ENCODE peak calls at places on chromosome 16, in ten cellular contexts. I is adrenal gland; C is right lobe of liver; L is epithelial cell of proximal tubule; Q is CD4-positive, alpha-beta T cell; V is type B pancreatic cell; B is mucosa of descending colon; G is HepG2; S is HFF-Myc; D is AG04449. R is an unnamed sample.

GRCh38 chr16:31200821-31201510 is 1.6 kb downstream of the PYCARD start:
- DNase-seq in S (peak), I (no peak), B (peak), Q (no peak), L (no peak), C (no peak), G (no peak), D (no peak), V (no peak), R (no peak)

GRCh38 chr16:82835487-82836160 is 208.9 kb downstream of the CDH13 start:
- DNase-seq in Q (no peak), D (no peak), L (no peak), S (no peak), B (no peak), G (no peak), V (no peak), C (no peak), I (no peak), R (no peak)

GRCh38 chr16:852451-853185 is 52.1 kb upstream of the GNG13 start:
- DNase-seq in G (no peak), V (no peak), C (no peak), I (no peak), D (no peak), L (no peak), S (no peak), B (no peak), Q (no peak), R (no peak)

GRCh38 chr16:58652741-58653140 is 23.1 kb upstream of the CNOT1 start:
- DNase-seq in I (peak), V (no peak), G (peak), C (no peak), S (no peak), L (no peak), Q (no peak), B (no peak), D (no peak), R (no peak)

GRCh38 chr16:66476328-66477027 is 49.4 kb downstream of the BEAN1 start:
- DNase-seq in G (no peak), B (peak), L (no peak), C (peak), I (no peak), V (peak), Q (peak), D (no peak), S (no peak), R (no peak)

GRCh38 chr16:361872-362701 is 8.3 kb downstream of the MRPL28 start:
- DNase-seq in D (no peak), V (no peak), S (peak), G (peak), L (no peak), B (peak), Q (peak), I (peak), C (peak), R (peak)

GRCh38 chr16:8928467-8928957 is 35.2 kb downstream of the USP7 start:
- DNase-seq in I (no peak), D (no peak), Q (no peak), C (no peak), B (no peak), V (no peak), G (no peak), L (no peak), S (no peak), R (no peak)

GRCh38 chr16:49352923-49353322 is 20.7 kb upstream of the C16orf78 start:
- DNase-seq in Q (no peak), L (no peak), G (peak), S (no peak), V (no peak), D (no peak), C (no peak), B (no peak), I (no peak), R (no peak)

GRCh38 chr16:28098959-28099945 is 35.7 kb upstream of the GSG1L start:
- DNase-seq in C (no peak), B (no peak), S (no peak), L (no peak), G (no peak), D (no peak), I (no peak), V (no peak), Q (no peak), R (no peak)

GRCh38 chr16:9495824-9496223 is 404.4 kb downstream of the HAPSTR1 start:
- DNase-seq in I (no peak), C (no peak), D (no peak), L (no peak), V (no peak), G (no peak), S (no peak), B (no peak), Q (no peak), R (no peak)

GRCh38 chr16:49497466-49497865 is 123.9 kb downstream of the C16orf78 start:
- DNase-seq in Q (no peak), C (no peak), D (no peak), V (no peak), G (no peak), S (no peak), I (no peak), B (no peak), L (no peak), R (no peak)

GRCh38 chr16:47230296-47230695 is 86.6 kb upstream of the NETO2 start:
- DNase-seq in G (no peak), I (no peak), S (no peak), D (no peak), L (no peak), Q (no peak), B (no peak), V (no peak), C (no peak), R (no peak)

GRCh38 chr16:23847938-23848337 is 12.2 kb downstream of the PRKCB start:
- DNase-seq in L (no peak), I (no peak), C (no peak), Q (peak), S (no peak), D (no peak), G (no peak), B (no peak), V (no peak), R (no peak)

GRCh38 chr16:8583199-8583598 is 7.1 kb downstream of the TMEM114 start:
- DNase-seq in G (no peak), S (no peak), D (no peak), I (no peak), L (no peak), V (no peak), B (no peak), C (no peak), Q (no peak), R (no peak)

GRCh38 chr16:81651758-81652718 is 127.1 kb upstream of the PLCG2 start:
- DNase-seq in I (no peak), Q (no peak), G (no peak), C (no peak), L (no peak), D (no peak), S (no peak), V (no peak), B (no peak), R (no peak)

GRCh38 chr16:86504315-86505184 is 5.8 kb upstream of the FOXF1 start:
- DNase-seq in D (no peak), L (no peak), V (no peak), G (no peak), B (no peak), C (no peak), S (no peak), Q (no peak), I (no peak), R (no peak)

GRCh38 chr16:25395528-25395927 is 137.9 kb upstream of the ZKSCAN2 start:
- DNase-seq in C (no peak), L (no peak), S (no peak), D (no peak), G (no peak), I (no peak), B (no peak), V (no peak), Q (no peak), R (no peak)

GRCh38 chr16:181668-182021 is 1.4 kb downstream of the HBQ1 start:
- DNase-seq in G (no peak), D (no peak), C (no peak), L (no peak), B (no peak), Q (no peak), V (no peak), S (no peak), I (no peak), R (no peak)

GRCh38 chr16:48547530-48547929 is 62.5 kb downstream of the N4BP1 start:
- DNase-seq in L (no peak), S (no peak), G (no peak), D (no peak), B (no peak), C (no peak), I (no peak), V (no peak), Q (no peak), R (no peak)

GRCh38 chr16:28990375-28991040 is 5.7 kb downstream of the LAT start:
- DNase-seq in C (no peak), D (no peak), I (no peak), V (no peak), S (no peak), Q (no peak), G (no peak), L (no peak), B (no peak), R (no peak)

GRCh38 chr16:75087040-75087979 is 29.3 kb downstream of the LDHD start:
- DNase-seq in D (no peak), I (no peak), V (no peak), Q (no peak), L (no peak), G (peak), S (peak), B (peak), C (no peak), R (no peak)

GRCh38 chr16:85800321-85800669 is 800 bp downstream of the COX4I1 start:
- DNase-seq in D (no peak), L (no peak), C (no peak), B (no peak), Q (no peak), V (no peak), G (peak), I (no peak), S (no peak), R (no peak)

GRCh38 chr16:57675752-57676623 is 7.9 kb downstream of the ADGRG3 start:
- DNase-seq in L (no peak), D (no peak), V (no peak), C (no peak), I (no peak), G (no peak), S (no peak), Q (no peak), B (no peak), R (no peak)

GRCh38 chr16:29815032-29815721 is 775 bp upstream of the PAGR1 start:
- DNase-seq in Q (no peak), I (peak), C (no peak), L (no peak), B (peak), S (no peak), V (no peak), G (no peak), D (no peak), R (no peak)

GRCh38 chr16:68985855-68986254 is 119.6 kb upstream of the HAS3 start:
- DNase-seq in C (no peak), D (no peak), S (no peak), B (no peak), V (no peak), L (no peak), I (no peak), G (no peak), Q (no peak), R (no peak)

GRCh38 chr16:3188925-3189825 is 1.2 kb downstream of the OR1F1 start:
- DNase-seq in C (no peak), V (no peak), Q (no peak), D (no peak), B (no peak), S (no peak), L (no peak), I (no peak), G (peak), R (no peak)

GRCh38 chr16:4511441-4512082 is 27.0 kb downstream of the CDIP1 start:
- DNase-seq in V (peak), B (peak), I (peak), L (no peak), G (peak), C (no peak), D (no peak), Q (no peak), S (no peak), R (no peak)

GRCh38 chr16:23174622-23175021 is 7.9 kb upstream of the SCNN1G start:
- DNase-seq in D (no peak), Q (no peak), I (no peak), S (no peak), C (no peak), G (no peak), L (no peak), B (no peak), V (no peak), R (no peak)

GRCh38 chr16:78098087-78098486 is 1.4 kb upstream of the WWOX start:
- DNase-seq in G (no peak), I (no peak), Q (no peak), L (no peak), B (no peak), V (no peak), S (no peak), C (no peak), D (no peak), R (no peak)

GRCh38 chr16:86653289-86654006 is 75.1 kb downstream of the FOXL1 start:
- DNase-seq in C (no peak), I (no peak), S (no peak), Q (no peak), D (no peak), V (no peak), G (no peak), L (no peak), B (no peak), R (no peak)

GRCh38 chr16:9437115-9437514 is 345.7 kb downstream of the HAPSTR1 start:
- DNase-seq in S (no peak), Q (no peak), G (peak), B (no peak), D (no peak), I (no peak), L (no peak), V (no peak), C (no peak), R (no peak)

GRCh38 chr16:19232988-19233387 is 52.5 kb upstream of the CLEC19A start:
- DNase-seq in D (no peak), Q (no peak), S (no peak), I (no peak), V (no peak), L (no peak), C (no peak), G (no peak), B (no peak), R (no peak)

GRCh38 chr16:681746-682427 is 1.7 kb downstream of the STUB1 start:
- DNase-seq in B (peak), L (no peak), I (no peak), G (no peak), V (no peak), C (no peak), D (no peak), Q (no peak), S (no peak), R (no peak)

GRCh38 chr16:22635345-22635744 is 124.7 kb downstream of the NPIPB5 start:
- DNase-seq in Q (no peak), L (no peak), V (no peak), S (no peak), B (no peak), C (no peak), I (no peak), G (no peak), D (no peak), R (no peak)

GRCh38 chr16:1923299-1924034 is 5.3 kb upstream of the HS3ST6 start:
- DNase-seq in G (peak), V (no peak), I (no peak), D (no peak), B (peak), Q (no peak), C (no peak), S (peak), L (no peak), R (no peak)
- TF ChIP-seq CTCF in G (peak), V (peak), I (no peak), D (peak), B (no peak), Q (no peak), C (no peak), S (peak), L (peak), R (no peak)

DNA sequence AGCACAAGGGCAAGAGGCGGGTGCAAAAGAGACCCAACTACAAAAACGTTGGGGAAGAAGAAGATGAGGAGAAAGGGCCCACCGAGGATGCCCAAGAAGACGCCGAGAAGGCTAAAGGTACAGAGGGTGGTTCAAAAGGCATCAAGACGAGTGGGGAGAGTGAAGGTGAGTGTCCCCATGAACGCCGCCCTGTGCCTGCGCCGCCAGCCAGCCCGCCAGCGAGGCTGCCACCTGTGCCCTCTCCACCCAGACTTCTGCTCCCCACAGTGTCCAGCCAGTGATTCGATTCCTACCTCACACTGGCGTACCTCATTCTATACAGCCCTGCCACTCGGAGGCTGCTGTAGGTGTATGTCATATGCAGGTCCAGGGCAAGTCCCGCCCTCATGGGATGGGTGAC is 58.8 kb downstream of the CLEC16A start:
- DNase-seq in G (no peak), L (no peak), D (no peak), B (no peak), Q (no peak), S (no peak), V (no peak), C (no peak), I (no peak), R (no peak)
- TF ChIP-seq CTCF in G (no peak), L (no peak), D (no peak), B (no peak), Q (no peak), S (no peak), V (no peak), C (no peak), I (no peak), R (no peak)

GRCh38 chr16:21611546-21612384 is 12.4 kb downstream of the METTL9 start:
- DNase-seq in L (no peak), Q (no peak), S (no peak), G (no peak), C (no peak), V (no peak), B (no peak), D (no peak), I (no peak), R (no peak)

GRCh38 chr16:21613361-21613760 is 14.0 kb downstream of the METTL9 start:
- DNase-seq in Q (no peak), I (no peak), B (no peak), S (no peak), D (no peak), L (no peak), C (no peak), G (no peak), V (peak), R (no peak)

GRCh38 chr16:21618261-21618660 is 18.9 kb downstream of the METTL9 start:
- DNase-seq in L (no peak), Q (no peak), C (no peak), I (no peak), V (no peak), B (no peak), G (no peak), S (no peak), D (no peak), R (no peak)

GRCh38 chr16:21611178-21611545 is 11.8 kb downstream of the METTL9 start:
- DNase-seq in B (no peak), C (no peak), S (no peak), I (no peak), Q (no peak), D (no peak), V (no peak), L (no peak), G (no peak), R (no peak)

DNA sequence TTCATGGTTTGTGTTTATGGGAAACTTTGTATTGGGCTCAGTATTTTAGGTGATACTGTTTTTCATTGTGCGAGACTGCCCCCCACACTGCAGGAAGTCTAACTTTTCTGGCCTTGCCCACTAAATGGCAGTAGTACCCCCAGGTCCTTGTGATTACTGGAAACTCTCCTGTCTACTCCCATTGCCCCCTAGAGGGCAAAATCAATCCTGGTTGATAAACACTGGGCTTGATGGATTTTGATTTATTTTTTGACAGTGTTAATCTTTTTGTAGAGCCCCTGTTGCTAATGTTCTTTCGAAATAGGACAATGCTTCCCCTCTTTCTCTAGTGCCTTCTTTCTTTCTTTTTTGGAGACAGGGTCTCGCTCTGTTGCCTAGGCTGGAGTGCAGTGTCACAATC is 15.5 kb downstream of the METTL9 start:
- DNase-seq in L (no peak), V (no peak), C (no peak), G (no peak), I (no peak), D (no peak), Q (no peak), S (no peak), B (no peak), R (no peak)
- TF ChIP-seq CTCF in L (peak), V (peak), C (no peak), G (peak), I (no peak), D (no peak), Q (no peak), S (peak), B (no peak), R (no peak)

GRCh38 chr16:88365244-88365865 is 17.4 kb upstream of the ZNF469 start:
- DNase-seq in C (no peak), I (no peak), B (no peak), G (no peak), D (no peak), S (no peak), L (no peak), Q (no peak), V (no peak), R (no peak)
- TF ChIP-seq CTCF in C (no peak), I (no peak), B (no peak), G (peak), D (no peak), S (no peak), L (no peak), Q (no peak), V (no peak), R (no peak)

DNA sequence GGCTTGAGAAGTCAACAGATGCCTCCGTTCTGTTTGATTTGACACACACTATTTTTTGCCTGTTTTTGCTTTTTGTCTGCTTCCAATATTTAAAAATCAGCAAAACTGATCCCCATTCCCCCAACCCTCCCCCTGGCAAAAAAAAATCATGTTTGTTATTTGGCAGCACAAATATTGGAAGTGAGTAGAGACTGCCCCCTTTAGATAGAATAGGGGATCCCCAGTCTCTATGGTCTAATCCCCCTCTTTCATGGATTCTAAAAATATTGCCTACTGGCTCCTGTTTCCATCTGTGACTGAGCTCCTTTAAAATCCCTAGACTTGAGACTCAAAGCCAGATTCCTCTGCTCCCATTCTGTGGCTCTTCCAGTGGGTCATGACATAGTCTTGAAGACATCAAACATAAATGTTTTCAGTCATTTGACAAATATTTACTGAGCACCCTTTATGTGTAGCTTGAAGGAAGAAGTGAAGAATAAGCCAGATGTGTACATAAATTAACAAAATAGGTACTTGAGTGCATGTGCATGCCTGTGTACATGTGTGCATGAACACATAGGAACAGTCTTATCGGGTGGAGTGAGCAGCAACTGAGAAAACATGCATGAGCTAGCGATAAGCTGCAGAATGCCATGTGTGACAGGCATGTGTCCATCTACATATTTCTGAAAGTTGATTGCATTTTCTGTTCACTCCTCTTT is 101.2 kb downstream of the SALL1 start:
- DNase-seq in I (no peak), G (no peak), L (no peak), S (no peak), D (no peak), Q (no peak), B (no peak), C (no peak), V (no peak), R (no peak)
- TF ChIP-seq CTCF in I (no peak), G (peak), L (peak), S (no peak), D (no peak), Q (no peak), B (no peak), C (no peak), V (peak), R (no peak)